ENCODE peak calls at places on chromosome 4, in six cellular contexts. One of them, this sample, is unnamed. For H3K4me1, the result is how much of the 10 kb centered on the place peaks cover.

GRCh38 chr4:111650146-111650545 is 495.1 kb upstream of the FAM241A start:
- DNase-seq in suprapubic skin: no peak
- DNase-seq in heart left ventricle: no peak
- DNase-seq in adrenal gland: no peak
- DNase-seq in H1: no peak
- DNase-seq in testis: no peak
- DNase-seq in this sample: no peak

GRCh38 chr4:92618968-92619367 is 315.2 kb downstream of the GRID2 start:
- DNase-seq in suprapubic skin: no peak
- DNase-seq in heart left ventricle: no peak
- DNase-seq in adrenal gland: no peak
- DNase-seq in H1: no peak
- DNase-seq in testis: no peak
- DNase-seq in this sample: no peak

GRCh38 chr4:163744861-163745260 is 250.4 kb downstream of the TMA16 start:
- DNase-seq in suprapubic skin: no peak
- DNase-seq in heart left ventricle: no peak
- DNase-seq in adrenal gland: no peak
- DNase-seq in H1: no peak
- DNase-seq in testis: no peak
- DNase-seq in this sample: no peak

GRCh38 chr4:7237863-7238262 is 45.5 kb downstream of the SORCS2 start:
- DNase-seq in suprapubic skin: no peak
- DNase-seq in heart left ventricle: peak
- DNase-seq in adrenal gland: no peak
- DNase-seq in H1: no peak
- DNase-seq in testis: no peak
- DNase-seq in this sample: no peak

GRCh38 chr4:89125901-89126435 is 14.6 kb downstream of the TIGD2 start:
- DNase-seq in suprapubic skin: no peak
- DNase-seq in heart left ventricle: no peak
- DNase-seq in adrenal gland: no peak
- DNase-seq in H1: no peak
- DNase-seq in testis: no peak
- DNase-seq in this sample: no peak

GRCh38 chr4:98447648-98448047 is 186.5 kb downstream of the RAP1GDS1 start:
- DNase-seq in suprapubic skin: no peak
- DNase-seq in heart left ventricle: no peak
- DNase-seq in adrenal gland: no peak
- DNase-seq in H1: peak
- DNase-seq in testis: no peak
- DNase-seq in this sample: no peak

GRCh38 chr4:105306158-105306781 is 159.6 kb downstream of the TET2 start:
- DNase-seq in suprapubic skin: no peak
- DNase-seq in heart left ventricle: no peak
- DNase-seq in adrenal gland: no peak
- DNase-seq in H1: no peak
- DNase-seq in testis: no peak
- DNase-seq in this sample: no peak

GRCh38 chr4:83108101-83108861 is 6.2 kb downstream of the PLAC8 start:
- DNase-seq in suprapubic skin: no peak
- DNase-seq in heart left ventricle: no peak
- DNase-seq in adrenal gland: no peak
- DNase-seq in H1: no peak
- DNase-seq in testis: no peak
- DNase-seq in this sample: no peak

GRCh38 chr4:101205878-101206277 is 141.4 kb downstream of the PPP3CA start:
- DNase-seq in suprapubic skin: no peak
- DNase-seq in heart left ventricle: no peak
- DNase-seq in adrenal gland: no peak
- DNase-seq in H1: no peak
- DNase-seq in testis: no peak
- DNase-seq in this sample: no peak

GRCh38 chr4:104591505-104591904 is 96.8 kb upstream of the CXXC4 start:
- DNase-seq in suprapubic skin: no peak
- DNase-seq in heart left ventricle: peak
- DNase-seq in adrenal gland: no peak
- DNase-seq in H1: peak
- DNase-seq in testis: no peak
- DNase-seq in this sample: no peak

GRCh38 chr4:89572224-89572858 is 264.6 kb downstream of the SNCA start:
- DNase-seq in suprapubic skin: no peak
- DNase-seq in heart left ventricle: no peak
- DNase-seq in adrenal gland: no peak
- DNase-seq in H1: no peak
- DNase-seq in testis: no peak
- DNase-seq in this sample: no peak

GRCh38 chr4:181365671-181366070 is 877.5 kb upstream of the TENM3 start:
- DNase-seq in suprapubic skin: no peak
- DNase-seq in heart left ventricle: peak
- DNase-seq in adrenal gland: no peak
- DNase-seq in H1: no peak
- DNase-seq in testis: peak
- DNase-seq in this sample: no peak

GRCh38 chr4:40409835-40410234 is 74.7 kb downstream of the CHRNA9 start:
- DNase-seq in suprapubic skin: no peak
- DNase-seq in heart left ventricle: no peak
- DNase-seq in adrenal gland: no peak
- DNase-seq in H1: no peak
- DNase-seq in testis: no peak
- DNase-seq in this sample: no peak

GRCh38 chr4:158099686-158100085 is 73.1 kb downstream of the GASK1B start:
- DNase-seq in suprapubic skin: no peak
- DNase-seq in heart left ventricle: no peak
- DNase-seq in adrenal gland: no peak
- DNase-seq in H1: no peak
- DNase-seq in testis: no peak
- DNase-seq in this sample: no peak

GRCh38 chr4:14059006-14059405 is 431.5 kb upstream of the BOD1L1 start:
- DNase-seq in suprapubic skin: no peak
- DNase-seq in heart left ventricle: no peak
- DNase-seq in adrenal gland: no peak
- DNase-seq in H1: no peak
- DNase-seq in testis: no peak
- DNase-seq in this sample: no peak

GRCh38 chr4:6221296-6221850 is 21.0 kb upstream of the JAKMIP1 start:
- DNase-seq in suprapubic skin: no peak
- DNase-seq in heart left ventricle: no peak
- DNase-seq in adrenal gland: no peak
- DNase-seq in H1: peak
- DNase-seq in testis: no peak
- DNase-seq in this sample: no peak

GRCh38 chr4:173782660-173783059 is 252.6 kb upstream of the HAND2 start:
- DNase-seq in suprapubic skin: no peak
- DNase-seq in heart left ventricle: no peak
- DNase-seq in adrenal gland: no peak
- DNase-seq in H1: no peak
- DNase-seq in testis: no peak
- DNase-seq in this sample: no peak

DNA sequence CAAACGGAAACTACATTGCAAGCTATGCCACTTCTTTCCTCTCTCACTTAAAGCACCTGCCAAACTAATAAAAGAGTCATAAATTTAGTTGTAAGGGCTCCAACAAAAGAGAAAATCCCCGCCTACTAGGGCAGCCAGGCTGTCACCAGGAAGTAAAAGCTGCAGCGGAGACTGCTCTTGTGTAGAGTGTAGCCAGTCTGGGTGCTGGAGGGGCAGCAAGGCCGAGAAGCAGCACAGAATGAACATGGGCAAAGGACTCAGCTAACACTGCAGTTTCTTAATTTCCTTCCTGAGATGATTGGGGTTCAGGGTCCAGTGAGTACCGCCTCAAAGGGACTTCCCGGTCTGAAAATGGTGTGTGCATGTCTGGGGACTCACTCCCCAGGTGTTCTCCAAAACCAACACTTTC is 89.4 kb upstream of the MAML3 start:
- DNase-seq in suprapubic skin: no peak
- DNase-seq in heart left ventricle: peak
- DNase-seq in adrenal gland: no peak
- DNase-seq in H1: no peak
- DNase-seq in testis: no peak
- DNase-seq in this sample: no peak
- H3K4me1 ChIP-seq in suprapubic skin: under half
- H3K4me1 ChIP-seq in heart left ventricle: under half
- H3K4me1 ChIP-seq in adrenal gland: under half
- H3K4me1 ChIP-seq in H1: under half
- H3K4me1 ChIP-seq in testis: under half
- H3K4me1 ChIP-seq in this sample: under half

GRCh38 chr4:84964995-84965557 is 1.4 kb downstream of the WDFY3 start:
- DNase-seq in suprapubic skin: no peak
- DNase-seq in heart left ventricle: no peak
- DNase-seq in adrenal gland: no peak
- DNase-seq in H1: no peak
- DNase-seq in testis: no peak
- DNase-seq in this sample: no peak

GRCh38 chr4:84967292-84967651 is 782 bp upstream of the WDFY3 start:
- DNase-seq in suprapubic skin: no peak
- DNase-seq in heart left ventricle: no peak
- DNase-seq in adrenal gland: no peak
- DNase-seq in H1: no peak
- DNase-seq in testis: peak
- DNase-seq in this sample: no peak

GRCh38 chr4:84968936-84969335 is 2.4 kb upstream of the WDFY3 start:
- DNase-seq in suprapubic skin: no peak
- DNase-seq in heart left ventricle: no peak
- DNase-seq in adrenal gland: no peak
- DNase-seq in H1: no peak
- DNase-seq in testis: no peak
- DNase-seq in this sample: no peak

GRCh38 chr4:84965558-84966381 is 720 bp downstream of the WDFY3 start:
- DNase-seq in suprapubic skin: peak
- DNase-seq in heart left ventricle: peak
- DNase-seq in adrenal gland: peak
- DNase-seq in H1: peak
- DNase-seq in testis: peak
- DNase-seq in this sample: no peak

DNA sequence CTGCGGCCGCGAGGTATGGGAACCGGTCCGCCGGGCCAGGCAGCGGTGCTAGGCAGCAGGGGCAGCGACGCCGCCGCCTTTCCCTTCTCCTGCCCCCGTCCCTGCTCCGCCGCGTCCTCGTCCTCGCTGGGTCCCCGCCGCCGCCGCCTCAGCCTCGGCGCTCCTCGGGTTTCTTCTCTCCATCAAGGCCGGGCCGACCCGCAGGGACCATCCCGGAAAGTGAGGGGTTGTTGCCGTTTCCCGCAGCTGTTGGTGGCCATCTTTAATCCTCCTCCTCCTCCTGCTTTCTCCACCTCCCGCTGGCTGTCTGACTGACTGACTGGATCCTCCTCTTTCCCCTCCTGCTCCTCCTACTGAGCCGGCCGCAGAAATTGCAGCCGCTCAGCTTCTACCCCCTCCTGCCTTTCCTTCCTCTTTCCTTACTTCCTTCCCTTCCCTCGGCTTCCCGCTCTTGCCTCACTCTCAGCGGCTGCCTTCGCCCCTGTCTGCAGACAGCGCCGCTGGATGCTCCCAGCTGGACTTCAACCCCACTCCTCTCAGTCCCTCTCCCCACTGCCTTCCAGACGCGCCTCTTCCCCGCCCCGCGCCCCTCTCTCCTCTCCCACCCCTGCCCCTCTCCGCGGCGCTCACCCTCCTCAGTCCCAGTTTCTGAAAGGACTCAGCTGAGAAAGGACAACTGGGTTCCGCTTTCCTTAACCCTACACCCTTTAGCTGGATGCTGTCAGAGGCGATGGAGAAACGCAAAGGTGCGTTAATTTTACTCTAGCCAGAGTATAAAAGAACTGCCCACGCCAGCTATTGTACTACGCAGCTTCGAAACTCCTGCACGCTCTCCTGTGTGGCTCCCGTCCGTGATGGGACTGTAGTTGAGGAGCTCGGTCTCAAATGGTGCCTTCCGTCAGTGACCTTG is at the start of gene WDFY3:
- DNase-seq in suprapubic skin: peak
- DNase-seq in heart left ventricle: peak
- DNase-seq in adrenal gland: peak
- DNase-seq in H1: peak
- DNase-seq in testis: peak
- DNase-seq in this sample: no peak
- TF ChIP-seq POLR2A in suprapubic skin: peak
- TF ChIP-seq POLR2A in heart left ventricle: peak
- TF ChIP-seq POLR2A in adrenal gland: peak
- TF ChIP-seq POLR2A in H1: peak
- TF ChIP-seq POLR2A in testis: peak
- TF ChIP-seq POLR2A in this sample: no peak

DNA sequence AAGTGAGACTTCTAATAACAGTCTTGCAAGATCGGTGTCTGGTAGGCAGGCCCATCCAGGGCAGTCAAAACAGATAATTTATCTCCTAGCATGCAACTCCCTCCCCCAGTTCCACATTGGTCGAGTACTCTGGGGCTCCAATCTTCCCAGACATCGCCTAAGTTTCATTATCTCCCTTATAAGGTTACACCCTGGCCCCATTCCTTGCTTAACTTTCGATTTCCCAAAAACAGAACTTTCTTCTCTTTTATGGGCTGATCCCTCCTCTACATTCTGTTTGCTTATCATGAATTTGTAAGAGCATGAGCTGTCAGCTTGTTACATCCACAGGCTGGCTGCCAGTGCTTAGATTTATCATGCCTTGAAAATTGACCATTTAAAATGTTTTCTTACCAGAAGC is 471.3 kb downstream of the TECRL start:
- DNase-seq in suprapubic skin: no peak
- DNase-seq in heart left ventricle: no peak
- DNase-seq in adrenal gland: peak
- DNase-seq in H1: no peak
- DNase-seq in testis: peak
- DNase-seq in this sample: no peak
- H3K4me1 ChIP-seq in suprapubic skin: under half
- H3K4me1 ChIP-seq in heart left ventricle: under half
- H3K4me1 ChIP-seq in adrenal gland: under half
- H3K4me1 ChIP-seq in H1: under half
- H3K4me1 ChIP-seq in testis: under half
- H3K4me1 ChIP-seq in this sample: under half

DNA sequence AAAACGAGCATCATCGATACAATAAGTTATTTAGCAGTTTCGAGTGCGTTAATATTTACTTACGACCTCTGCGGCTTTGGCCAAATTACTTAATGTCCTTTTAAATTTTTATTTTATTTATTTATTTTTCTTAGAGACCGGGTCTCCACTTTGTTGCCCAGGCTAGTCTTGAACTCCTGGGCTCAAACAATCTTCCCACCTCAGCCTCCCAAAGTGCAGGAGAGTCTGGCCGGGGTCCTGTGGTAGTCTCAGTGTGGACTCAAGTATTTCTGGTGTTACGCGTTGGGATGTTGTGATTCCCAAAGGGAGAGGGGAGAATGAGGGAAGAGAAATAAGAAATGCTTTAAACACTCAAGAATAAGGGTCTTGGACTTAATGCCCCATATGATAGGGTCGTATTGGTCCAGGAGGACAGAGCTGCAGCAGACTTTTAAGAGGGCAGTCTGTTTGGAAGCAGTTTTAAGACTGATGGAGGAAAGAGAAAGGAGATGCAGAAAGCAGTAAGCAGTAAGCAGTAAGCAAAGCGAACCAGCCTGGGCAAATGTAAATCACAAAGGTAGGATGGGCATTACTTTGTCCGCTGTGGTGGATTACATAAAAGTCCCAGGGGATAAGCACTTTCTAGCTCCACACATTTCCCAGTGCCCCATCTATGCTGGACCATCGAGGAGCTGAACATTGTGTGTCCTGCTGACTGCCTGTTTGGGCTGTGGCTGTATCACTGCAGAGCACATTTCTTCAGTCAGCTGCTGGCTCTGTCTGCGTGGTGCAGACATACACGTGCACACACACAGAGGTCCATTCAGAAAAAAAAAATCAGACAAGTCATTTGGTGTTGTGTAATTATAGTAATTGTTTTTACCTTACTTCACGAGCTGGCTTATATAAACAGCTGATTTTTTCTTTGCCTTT is 767 bp upstream of the PDLIM3 start:
- DNase-seq in suprapubic skin: no peak
- DNase-seq in heart left ventricle: peak
- DNase-seq in adrenal gland: peak
- DNase-seq in H1: no peak
- DNase-seq in testis: peak
- DNase-seq in this sample: no peak
- TF ChIP-seq POLR2A in suprapubic skin: no peak
- TF ChIP-seq POLR2A in heart left ventricle: peak
- TF ChIP-seq POLR2A in adrenal gland: no peak
- TF ChIP-seq POLR2A in H1: no peak
- TF ChIP-seq POLR2A in testis: no peak
- TF ChIP-seq POLR2A in this sample: no peak

This sample was measured in vagina.